ENCODE peak calls at places on chromosomes 13 and 19, in ten cellular contexts. V is AG09309, S is AG09319, N is GM10248, K is H1, L is WTC11, H is heart left ventricle, U is brain microvascular endothelial cell, X is BJ, W is body of pancreas. P is an unnamed sample.

GRCh38 chr13:113049521-113049941 is 56.1 kb upstream of the F7 start:
- DNase-seq in L (no peak), K (no peak), W (no peak), N (no peak), X (no peak), S (no peak), U (no peak), H (peak), V (no peak), P (no peak)

GRCh38 chr13:76663941-76664340 is 222.3 kb downstream of the KCTD12 start:
- DNase-seq in W (no peak), H (no peak), V (no peak), S (no peak), X (no peak), U (no peak), N (no peak), K (no peak), L (no peak), P (no peak)

GRCh38 chr13:75800545-75800944 is 164.4 kb downstream of the LMO7 start:
- DNase-seq in U (no peak), V (no peak), S (no peak), H (no peak), N (no peak), L (no peak), K (no peak), X (no peak), W (no peak), P (no peak)

GRCh38 chr19:55692681-55693081 is 17.7 kb downstream of the EPN1 start:
- DNase-seq in L (no peak), S (no peak), N (no peak), W (no peak), U (no peak), V (no peak), X (no peak), H (no peak), K (no peak), P (no peak)

GRCh38 chr19:16383584-16384161 is 59.0 kb downstream of the KLF2 start:
- DNase-seq in X (no peak), U (no peak), N (peak), S (no peak), K (no peak), L (no peak), W (no peak), V (no peak), H (no peak), P (no peak)

GRCh38 chr19:1244693-1245451 is 3.3 kb downstream of the ATP5F1D start:
- DNase-seq in W (peak), U (no peak), L (no peak), N (no peak), H (peak), V (no peak), S (no peak), K (no peak), X (no peak), P (no peak)

GRCh38 chr19:17406039-17406886 is 833 bp upstream of the BST2 start:
- DNase-seq in N (peak), W (peak), K (no peak), U (peak), H (no peak), S (no peak), V (no peak), L (no peak), X (no peak), P (no peak)

GRCh38 chr19:35040826-35041547 is 534 bp upstream of the HPN start:
- DNase-seq in U (no peak), V (no peak), N (no peak), K (no peak), L (peak), X (no peak), S (no peak), H (peak), W (peak), P (no peak)

GRCh38 chr19:2815923-2816322 is 3.7 kb upstream of the ZNF554 start:
- DNase-seq in V (no peak), U (no peak), L (no peak), S (no peak), W (no peak), X (no peak), N (no peak), H (no peak), K (no peak), P (no peak)

GRCh38 chr13:112434032-112434431 is 57.9 kb downstream of the SPACA7 start:
- DNase-seq in S (no peak), V (no peak), H (no peak), X (no peak), U (no peak), K (no peak), L (no peak), W (no peak), N (no peak), P (no peak)

GRCh38 chr19:44260343-44260681 is 626 bp downstream of the ZNF233 start:
- DNase-seq in V (no peak), S (no peak), U (no peak), K (no peak), W (no peak), L (peak), H (no peak), X (no peak), N (peak), P (no peak)

GRCh38 chr19:35715981-35716734 is 1.6 kb upstream of the KMT2B start:
- DNase-seq in L (no peak), K (no peak), N (no peak), H (peak), V (no peak), W (peak), S (no peak), X (no peak), U (peak), P (peak)

GRCh38 chr13:42574435-42575311 is 721 bp downstream of the TNFSF11 start:
- DNase-seq in H (no peak), L (peak), S (no peak), U (no peak), X (no peak), V (no peak), K (no peak), W (no peak), N (peak), P (no peak)

GRCh38 chr13:52850396-52851152 is 2.1 kb upstream of the PCDH8 start:
- DNase-seq in V (no peak), N (peak), K (peak), L (peak), H (peak), S (peak), W (peak), X (no peak), U (no peak), P (peak)

GRCh38 chr13:29292045-29292444 is 303.4 kb downstream of the SLC7A1 start:
- DNase-seq in S (no peak), N (no peak), K (no peak), W (no peak), H (no peak), U (no peak), L (no peak), X (no peak), V (no peak), P (no peak)

GRCh38 chr13:50222569-50223332 is 207.5 kb downstream of the KCNRG start:
- DNase-seq in V (peak), X (peak), W (peak), H (peak), N (no peak), U (peak), K (no peak), L (peak), S (no peak), P (no peak)

GRCh38 chr13:47337781-47338507 is 441.1 kb upstream of the HTR2A start:
- DNase-seq in X (no peak), S (no peak), W (no peak), N (no peak), K (no peak), L (peak), H (no peak), V (peak), U (peak), P (no peak)

GRCh38 chr19:1161716-1162115 is 12.4 kb downstream of the SBNO2 start:
- DNase-seq in X (no peak), K (no peak), L (no peak), U (no peak), H (no peak), W (peak), N (no peak), S (no peak), V (no peak), P (no peak)

GRCh38 chr19:38977445-38978314 is 2.1 kb upstream of the FBXO17 start:
- DNase-seq in U (no peak), W (no peak), X (no peak), K (no peak), S (no peak), N (peak), V (no peak), H (no peak), L (no peak), P (no peak)

GRCh38 chr19:38978315-38978689 is 2.8 kb upstream of the FBXO17 start:
- DNase-seq in L (no peak), X (no peak), N (no peak), V (no peak), W (no peak), H (no peak), K (no peak), S (no peak), U (no peak), P (no peak)

GRCh38 chr19:38975861-38976271 is 324 bp upstream of the FBXO17 start:
- DNase-seq in L (peak), V (no peak), S (no peak), W (peak), N (no peak), U (no peak), X (no peak), K (no peak), H (no peak), P (no peak)

GRCh38 chr19:38974599-38975213 is 836 bp downstream of the FBXO17 start:
- DNase-seq in S (no peak), U (no peak), W (no peak), V (no peak), K (no peak), X (no peak), H (no peak), N (no peak), L (no peak), P (no peak)

GRCh38 chr19:38975214-38975860 is at the start of gene FBXO17:
- DNase-seq in W (peak), H (peak), N (peak), V (no peak), U (peak), X (no peak), S (no peak), K (no peak), L (peak), P (peak)
- TF ChIP-seq CTCF in W (no peak), H (no peak), N (no peak), V (no peak), U (no peak), X (no peak), S (no peak), K (no peak), L (no peak), P (no peak)

GRCh38 chr19:15159251-15159650 is 41.5 kb downstream of the NOTCH3 start:
- DNase-seq in K (no peak), W (no peak), H (no peak), L (no peak), S (no peak), V (no peak), X (no peak), U (no peak), N (no peak), P (no peak)

GRCh38 chr19:15156391-15156790 is 44.4 kb downstream of the NOTCH3 start:
- DNase-seq in H (no peak), W (no peak), V (no peak), S (no peak), K (no peak), N (no peak), L (no peak), U (no peak), X (no peak), P (no peak)

GRCh38 chr19:15166700-15167099 is 34.1 kb downstream of the NOTCH3 start:
- DNase-seq in H (no peak), L (no peak), U (no peak), X (no peak), S (no peak), W (no peak), K (no peak), N (no peak), V (no peak), P (no peak)

DNA sequence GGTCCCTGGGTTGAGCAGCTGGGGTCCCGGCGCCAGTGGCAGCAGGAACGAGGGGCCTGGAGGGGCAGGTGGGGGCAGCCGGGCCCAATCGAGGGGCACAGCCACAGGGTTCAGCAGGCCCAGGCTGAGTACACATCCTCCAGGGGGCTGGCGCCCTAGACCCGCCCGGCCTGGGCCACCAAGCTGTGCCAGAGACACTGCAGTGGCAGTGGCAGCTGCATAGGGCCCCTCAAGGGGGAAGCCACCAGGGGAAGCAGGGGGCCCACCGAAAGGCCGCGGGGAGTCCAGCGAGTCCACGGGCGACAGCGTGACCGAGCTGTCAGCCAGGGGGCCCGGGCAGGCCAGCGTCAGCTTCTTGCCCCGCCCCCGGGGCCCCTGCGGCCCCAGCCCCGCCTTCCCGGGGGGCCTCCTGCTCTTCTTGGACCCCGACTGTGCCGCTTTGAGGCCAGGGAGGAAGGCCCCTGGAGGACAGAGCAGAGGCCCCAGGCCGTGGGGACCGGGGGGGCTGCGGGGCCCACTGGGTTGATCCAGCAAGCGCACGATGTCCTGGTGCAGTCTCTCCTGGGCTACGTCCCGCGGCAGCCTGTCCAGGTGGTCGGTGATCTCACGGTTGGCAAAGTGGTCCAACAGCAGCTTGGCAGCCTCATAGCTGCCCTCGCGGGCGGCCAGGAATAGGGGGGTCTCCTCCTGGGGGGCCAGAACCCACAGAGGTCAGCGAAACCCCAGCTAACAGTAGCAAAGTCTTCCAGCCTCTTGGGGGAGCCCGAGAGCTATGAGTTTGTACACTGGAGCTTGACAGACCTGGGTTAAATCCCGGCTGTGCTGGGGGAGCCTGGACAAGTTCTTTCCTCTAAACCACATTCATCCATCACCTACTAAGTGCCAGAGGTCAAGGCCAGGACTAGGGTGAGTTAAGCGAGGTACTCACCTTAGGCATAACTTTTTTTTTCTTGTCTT is 39.5 kb downstream of the NOTCH3 start:
- DNase-seq in N (peak), K (no peak), V (no peak), S (no peak), H (no peak), X (no peak), L (peak), U (no peak), W (no peak), P (no peak)
- TF ChIP-seq CTCF in N (peak), K (no peak), V (peak), S (peak), H (no peak), X (peak), L (no peak), U (peak), W (no peak), P (no peak)

GRCh38 chr13:73782781-73783180 is 351.4 kb downstream of the KLF12 start:
- DNase-seq in U (no peak), K (no peak), W (no peak), X (no peak), V (no peak), L (no peak), H (no peak), S (no peak), N (no peak), P (no peak)
- TF ChIP-seq CTCF in U (no peak), K (no peak), W (no peak), X (no peak), V (no peak), L (no peak), H (no peak), S (no peak), N (no peak), P (no peak)

DNA sequence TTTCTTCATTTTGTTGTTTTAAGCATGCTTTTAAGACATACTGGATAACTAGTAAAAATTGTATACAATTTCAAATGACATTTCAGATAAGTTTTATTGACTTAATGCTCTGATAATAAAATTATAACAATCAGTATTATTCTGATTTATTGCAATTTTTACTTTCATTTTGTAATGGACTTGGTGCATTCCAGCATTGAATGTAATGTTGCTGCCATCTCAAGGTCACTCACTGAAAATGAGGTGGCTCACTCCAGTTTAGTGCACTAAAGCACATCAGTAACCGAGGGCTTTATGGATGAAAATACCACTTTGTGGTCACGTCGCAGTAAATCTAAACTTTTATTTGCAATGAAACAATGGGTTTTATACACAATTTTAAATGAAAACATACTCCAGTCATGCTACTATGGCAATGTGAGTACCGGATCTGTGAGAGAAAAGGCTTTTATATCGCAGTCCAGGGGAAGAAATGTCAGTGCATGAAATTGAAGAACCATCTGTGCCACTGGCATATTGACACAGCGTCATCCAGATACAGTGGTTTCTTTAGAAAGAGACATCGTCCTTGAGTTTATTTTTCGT is 20.7 kb upstream of the ZNF507 start:
- DNase-seq in S (no peak), N (no peak), W (no peak), K (no peak), U (no peak), H (no peak), X (no peak), L (no peak), V (no peak), P (no peak)
- TF ChIP-seq CTCF in S (peak), N (no peak), W (no peak), K (no peak), U (peak), H (no peak), X (peak), L (no peak), V (no peak), P (no peak)

DNA sequence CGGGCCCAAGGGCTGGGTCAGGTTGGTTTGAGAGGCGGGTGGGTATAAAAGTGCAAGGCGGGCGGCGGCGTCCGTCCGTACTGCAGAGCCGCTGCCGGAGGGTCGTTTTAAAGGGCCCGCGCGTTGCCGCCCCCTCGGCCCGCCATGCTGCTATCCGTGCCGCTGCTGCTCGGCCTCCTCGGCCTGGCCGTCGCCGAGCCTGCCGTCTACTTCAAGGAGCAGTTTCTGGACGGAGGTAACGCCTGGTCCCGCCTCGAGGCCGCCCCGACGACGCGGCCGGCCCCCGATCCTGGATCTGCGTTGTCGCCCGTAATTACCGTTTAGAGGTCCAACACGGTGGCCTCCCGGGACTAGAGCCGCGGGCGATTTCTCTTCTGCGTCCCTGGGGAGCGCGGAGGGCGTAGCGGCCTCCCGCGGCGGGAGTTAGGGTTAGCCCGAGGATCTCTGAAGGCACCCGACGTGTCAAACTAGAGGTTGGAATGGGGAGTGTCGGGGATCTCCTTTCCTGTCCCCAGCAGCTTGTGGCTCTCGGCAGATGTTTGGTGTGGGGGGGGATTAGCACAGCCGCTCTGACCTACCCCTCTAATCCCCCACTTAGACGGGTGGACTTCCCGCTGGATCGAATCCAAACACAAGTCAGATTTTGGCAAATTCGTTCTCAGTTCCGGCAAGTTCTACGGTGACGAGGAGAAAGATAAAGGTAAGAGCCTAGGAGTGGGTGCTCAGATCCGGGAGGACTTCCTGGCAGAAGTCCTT is at the start of gene CALR:
- DNase-seq in N (no peak), S (no peak), X (no peak), V (no peak), K (no peak), L (no peak), H (no peak), W (peak), U (no peak), P (no peak)
- TF ChIP-seq CTCF in N (peak), S (peak), X (peak), V (peak), K (no peak), L (no peak), H (no peak), W (peak), U (peak), P (no peak)

DNA sequence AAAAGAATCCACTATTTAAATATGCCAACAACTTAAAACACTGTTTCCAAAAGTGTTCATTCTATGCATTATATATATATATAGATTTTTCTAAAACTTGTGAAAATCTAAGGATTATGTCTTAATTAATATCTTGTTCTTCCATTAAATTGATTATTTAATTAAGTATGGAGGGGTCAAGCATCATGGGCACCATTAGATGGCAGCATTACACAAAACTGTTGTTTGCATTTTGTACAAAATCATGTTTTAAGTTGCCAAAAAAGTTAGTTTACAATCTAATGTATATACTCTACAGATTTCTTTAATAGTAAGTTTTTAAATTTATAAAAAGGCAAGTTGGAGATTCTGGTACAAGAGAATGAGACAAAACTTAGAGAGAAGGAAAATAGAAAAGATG is 213.2 kb upstream of the EDNRB start:
- DNase-seq in N (no peak), L (no peak), U (no peak), X (no peak), W (no peak), V (no peak), H (no peak), S (no peak), K (no peak), P (no peak)
- TF ChIP-seq CTCF in N (peak), L (no peak), U (peak), X (peak), W (no peak), V (peak), H (no peak), S (peak), K (no peak), P (no peak)

DNA sequence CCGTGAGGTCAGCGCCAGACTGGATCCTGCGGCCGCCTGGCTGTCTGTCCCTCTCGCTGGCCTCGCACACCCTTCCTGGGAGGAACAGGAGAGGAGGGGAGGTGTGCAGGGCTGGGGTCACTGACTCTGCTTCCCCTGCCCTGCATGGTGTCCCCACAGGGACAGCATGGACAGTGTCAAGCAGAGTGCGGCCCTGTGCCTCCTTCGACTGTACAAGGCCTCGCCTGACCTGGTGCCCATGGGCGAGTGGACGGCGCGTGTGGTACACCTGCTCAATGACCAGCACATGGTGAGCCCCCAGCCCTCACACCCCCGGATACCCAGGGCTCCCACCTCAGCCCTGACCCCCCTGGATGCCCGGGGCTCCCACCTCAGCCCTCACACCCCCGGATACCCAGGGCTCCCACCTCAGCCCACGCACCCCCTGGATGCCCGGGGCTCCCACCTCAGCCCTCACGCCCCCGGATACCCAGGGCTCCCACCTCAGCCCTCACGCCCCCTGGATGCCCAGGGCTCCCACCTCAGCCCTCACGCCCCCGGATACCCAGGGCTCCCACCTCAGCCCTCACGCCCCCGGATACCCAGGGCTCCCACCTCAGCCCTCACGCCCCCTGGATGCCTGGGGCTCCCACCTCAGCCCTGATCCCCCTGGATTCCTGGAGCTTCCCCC is 21.2 kb downstream of the FUZ start:
- DNase-seq in V (no peak), U (no peak), H (no peak), N (no peak), W (no peak), S (no peak), L (no peak), X (no peak), K (no peak), P (no peak)
- TF ChIP-seq CTCF in V (no peak), U (no peak), H (no peak), N (no peak), W (no peak), S (no peak), L (no peak), X (no peak), K (no peak), P (no peak)